ENCODE peak calls at places on chromosomes 3 and 15, in four cellular contexts. One of them, this sample, is unnamed.

GRCh38 chr3:45186871-45187270 is 39.2 kb downstream of the TMEM158 start:
- DNase-seq in stimulated activated CD4-positive, alpha-beta T cell treated with anti-CD3 and anti-CD28 coated beads, Interleukin-4, amount 100 ng/mL, for 48 hours: no peak
- DNase-seq in LoVo: no peak
- DNase-seq in EH: no peak
- DNase-seq in this sample: no peak

GRCh38 chr15:52281085-52282035 is 14.2 kb downstream of the MYO5C start:
- DNase-seq in stimulated activated CD4-positive, alpha-beta T cell treated with anti-CD3 and anti-CD28 coated beads, Interleukin-4, amount 100 ng/mL, for 48 hours: no peak
- DNase-seq in LoVo: no peak
- DNase-seq in EH: no peak
- DNase-seq in this sample: no peak

GRCh38 chr3:188243124-188243795 is 89.3 kb downstream of the LPP start:
- DNase-seq in stimulated activated CD4-positive, alpha-beta T cell treated with anti-CD3 and anti-CD28 coated beads, Interleukin-4, amount 100 ng/mL, for 48 hours: no peak
- DNase-seq in LoVo: no peak
- DNase-seq in EH: peak; percentile 49
- DNase-seq in this sample: no peak

GRCh38 chr3:21573291-21573690 is 177.7 kb downstream of the ZNF385D start:
- DNase-seq in stimulated activated CD4-positive, alpha-beta T cell treated with anti-CD3 and anti-CD28 coated beads, Interleukin-4, amount 100 ng/mL, for 48 hours: no peak
- DNase-seq in LoVo: no peak
- DNase-seq in EH: peak; percentile 3
- DNase-seq in this sample: no peak

GRCh38 chr15:34993877-34994276 is 5.8 kb upstream of the ZNF770 start:
- DNase-seq in stimulated activated CD4-positive, alpha-beta T cell treated with anti-CD3 and anti-CD28 coated beads, Interleukin-4, amount 100 ng/mL, for 48 hours: no peak
- DNase-seq in LoVo: no peak
- DNase-seq in EH: no peak
- DNase-seq in this sample: no peak

GRCh38 chr3:71972031-71972430 is 187.1 kb upstream of the PROK2 start:
- DNase-seq in stimulated activated CD4-positive, alpha-beta T cell treated with anti-CD3 and anti-CD28 coated beads, Interleukin-4, amount 100 ng/mL, for 48 hours: no peak
- DNase-seq in LoVo: no peak
- DNase-seq in EH: peak; percentile 47
- DNase-seq in this sample: no peak

GRCh38 chr3:108006077-108006675 is 84.7 kb downstream of the CD47 start:
- DNase-seq in stimulated activated CD4-positive, alpha-beta T cell treated with anti-CD3 and anti-CD28 coated beads, Interleukin-4, amount 100 ng/mL, for 48 hours: no peak
- DNase-seq in LoVo: peak; percentile 24
- DNase-seq in EH: no peak
- DNase-seq in this sample: no peak

GRCh38 chr3:160125188-160125587 is 100.0 kb upstream of the C3orf80 start:
- DNase-seq in stimulated activated CD4-positive, alpha-beta T cell treated with anti-CD3 and anti-CD28 coated beads, Interleukin-4, amount 100 ng/mL, for 48 hours: no peak
- DNase-seq in LoVo: no peak
- DNase-seq in EH: no peak
- DNase-seq in this sample: no peak

GRCh38 chr15:51093865-51094605 is 671 bp downstream of the TNFAIP8L3 start:
- DNase-seq in stimulated activated CD4-positive, alpha-beta T cell treated with anti-CD3 and anti-CD28 coated beads, Interleukin-4, amount 100 ng/mL, for 48 hours: no peak
- DNase-seq in LoVo: no peak
- DNase-seq in EH: peak; percentile 11
- DNase-seq in this sample: no peak

GRCh38 chr15:80475572-80475971 is 71.4 kb downstream of the ARNT2 start:
- DNase-seq in stimulated activated CD4-positive, alpha-beta T cell treated with anti-CD3 and anti-CD28 coated beads, Interleukin-4, amount 100 ng/mL, for 48 hours: no peak
- DNase-seq in LoVo: no peak
- DNase-seq in EH: no peak
- DNase-seq in this sample: no peak

GRCh38 chr3:177459397-177459796 is 262.1 kb upstream of the TBL1XR1 start:
- DNase-seq in stimulated activated CD4-positive, alpha-beta T cell treated with anti-CD3 and anti-CD28 coated beads, Interleukin-4, amount 100 ng/mL, for 48 hours: no peak
- DNase-seq in LoVo: no peak
- DNase-seq in EH: peak; percentile 82
- DNase-seq in this sample: no peak

GRCh38 chr15:40254452-40254851 is 15.6 kb downstream of the PAK6 start:
- DNase-seq in stimulated activated CD4-positive, alpha-beta T cell treated with anti-CD3 and anti-CD28 coated beads, Interleukin-4, amount 100 ng/mL, for 48 hours: no peak
- DNase-seq in LoVo: no peak
- DNase-seq in EH: no peak
- DNase-seq in this sample: no peak

GRCh38 chr15:58873267-58873666 is 60.2 kb downstream of the SLTM start:
- DNase-seq in stimulated activated CD4-positive, alpha-beta T cell treated with anti-CD3 and anti-CD28 coated beads, Interleukin-4, amount 100 ng/mL, for 48 hours: no peak
- DNase-seq in LoVo: no peak
- DNase-seq in EH: peak; percentile 68
- DNase-seq in this sample: no peak

GRCh38 chr3:36446230-36446629 is 65.9 kb downstream of the STAC start:
- DNase-seq in stimulated activated CD4-positive, alpha-beta T cell treated with anti-CD3 and anti-CD28 coated beads, Interleukin-4, amount 100 ng/mL, for 48 hours: no peak
- DNase-seq in LoVo: no peak
- DNase-seq in EH: peak; percentile 79
- DNase-seq in this sample: no peak

GRCh38 chr3:71484452-71484851 is 99.1 kb downstream of the FOXP1 start:
- DNase-seq in stimulated activated CD4-positive, alpha-beta T cell treated with anti-CD3 and anti-CD28 coated beads, Interleukin-4, amount 100 ng/mL, for 48 hours: no peak
- DNase-seq in LoVo: no peak
- DNase-seq in EH: no peak
- DNase-seq in this sample: no peak

GRCh38 chr15:77702211-77702957 is 69.7 kb upstream of the LINGO1 start:
- DNase-seq in stimulated activated CD4-positive, alpha-beta T cell treated with anti-CD3 and anti-CD28 coated beads, Interleukin-4, amount 100 ng/mL, for 48 hours: no peak
- DNase-seq in LoVo: peak; percentile 56
- DNase-seq in EH: peak; percentile 44
- DNase-seq in this sample: no peak

GRCh38 chr15:61584410-61584809 is 355.3 kb upstream of the RORA start:
- DNase-seq in stimulated activated CD4-positive, alpha-beta T cell treated with anti-CD3 and anti-CD28 coated beads, Interleukin-4, amount 100 ng/mL, for 48 hours: no peak
- DNase-seq in LoVo: peak; percentile 11
- DNase-seq in EH: peak; percentile 1
- DNase-seq in this sample: no peak

GRCh38 chr3:138943724-138944131 is 3.2 kb downstream of the FOXL2 start:
- DNase-seq in stimulated activated CD4-positive, alpha-beta T cell treated with anti-CD3 and anti-CD28 coated beads, Interleukin-4, amount 100 ng/mL, for 48 hours: no peak
- DNase-seq in LoVo: no peak
- DNase-seq in EH: no peak
- DNase-seq in this sample: no peak